ENCODE peak calls at places on chromosomes 7 and 10, in four cellular contexts. One of them, this sample, is unnamed.

GRCh38 chr10:75492151-75492550 is 60.7 kb downstream of the LRMDA start:
- DNase-seq in body of pancreas: no peak
- DNase-seq in foreskin fibroblast: no peak
- DNase-seq in BE2C: no peak
- DNase-seq in this sample: no peak

GRCh38 chr7:54985405-54986360 is 33.1 kb upstream of the EGFR start:
- DNase-seq in body of pancreas: no peak
- DNase-seq in foreskin fibroblast: peak
- DNase-seq in BE2C: no peak
- DNase-seq in this sample: no peak

GRCh38 chr7:68964060-68964459 is 634.2 kb upstream of the AUTS2 start:
- DNase-seq in body of pancreas: no peak
- DNase-seq in foreskin fibroblast: no peak
- DNase-seq in BE2C: no peak
- DNase-seq in this sample: no peak

GRCh38 chr7:105261689-105262088 is 127.0 kb downstream of the SRPK2 start:
- DNase-seq in body of pancreas: no peak
- DNase-seq in foreskin fibroblast: peak
- DNase-seq in BE2C: no peak
- DNase-seq in this sample: no peak

GRCh38 chr10:91105269-91105668 is 115.2 kb upstream of the PCGF5 start:
- DNase-seq in body of pancreas: no peak
- DNase-seq in foreskin fibroblast: no peak
- DNase-seq in BE2C: no peak
- DNase-seq in this sample: no peak

GRCh38 chr7:7190142-7190541 is 7.8 kb downstream of the C1GALT1 start:
- DNase-seq in body of pancreas: no peak
- DNase-seq in foreskin fibroblast: peak
- DNase-seq in BE2C: peak
- DNase-seq in this sample: no peak

GRCh38 chr10:116371737-116372136 is 47.5 kb downstream of the CCDC172 start:
- DNase-seq in body of pancreas: no peak
- DNase-seq in foreskin fibroblast: no peak
- DNase-seq in BE2C: no peak
- DNase-seq in this sample: no peak

GRCh38 chr7:28140964-28141363 is 39.6 kb downstream of the JAZF1 start:
- DNase-seq in body of pancreas: no peak
- DNase-seq in foreskin fibroblast: no peak
- DNase-seq in BE2C: no peak
- DNase-seq in this sample: no peak

GRCh38 chr10:70656489-70656888 is 15.8 kb upstream of the ADAMTS14 start:
- DNase-seq in body of pancreas: no peak
- DNase-seq in foreskin fibroblast: peak
- DNase-seq in BE2C: no peak
- DNase-seq in this sample: peak

GRCh38 chr7:140214075-140214684 is 37.4 kb upstream of the KDM7A start:
- DNase-seq in body of pancreas: peak
- DNase-seq in foreskin fibroblast: no peak
- DNase-seq in BE2C: peak
- DNase-seq in this sample: no peak

GRCh38 chr7:131431289-131431688 is 103.6 kb downstream of the MKLN1 start:
- DNase-seq in body of pancreas: peak
- DNase-seq in foreskin fibroblast: no peak
- DNase-seq in BE2C: peak
- DNase-seq in this sample: no peak

GRCh38 chr10:121154846-121155245 is 303.7 kb downstream of the WDR11 start:
- DNase-seq in body of pancreas: no peak
- DNase-seq in foreskin fibroblast: no peak
- DNase-seq in BE2C: no peak
- DNase-seq in this sample: no peak

GRCh38 chr7:12524794-12525386 is 45.6 kb upstream of the SCIN start:
- DNase-seq in body of pancreas: no peak
- DNase-seq in foreskin fibroblast: peak
- DNase-seq in BE2C: no peak
- DNase-seq in this sample: peak

GRCh38 chr10:131790021-131790420 is 110.8 kb upstream of the PPP2R2D start:
- DNase-seq in body of pancreas: no peak
- DNase-seq in foreskin fibroblast: no peak
- DNase-seq in BE2C: peak
- DNase-seq in this sample: no peak

GRCh38 chr10:70404906-70405824 is 1.2 kb downstream of the EIF4EBP2 start:
- DNase-seq in body of pancreas: peak
- DNase-seq in foreskin fibroblast: peak
- DNase-seq in BE2C: peak
- DNase-seq in this sample: peak

GRCh38 chr10:3747248-3747960 is 37.6 kb downstream of the KLF6 start:
- DNase-seq in body of pancreas: no peak
- DNase-seq in foreskin fibroblast: no peak
- DNase-seq in BE2C: no peak
- DNase-seq in this sample: no peak

GRCh38 chr10:128985036-128985435 is 482.0 kb upstream of the MGMT start:
- DNase-seq in body of pancreas: no peak
- DNase-seq in foreskin fibroblast: no peak
- DNase-seq in BE2C: no peak
- DNase-seq in this sample: no peak

DNA sequence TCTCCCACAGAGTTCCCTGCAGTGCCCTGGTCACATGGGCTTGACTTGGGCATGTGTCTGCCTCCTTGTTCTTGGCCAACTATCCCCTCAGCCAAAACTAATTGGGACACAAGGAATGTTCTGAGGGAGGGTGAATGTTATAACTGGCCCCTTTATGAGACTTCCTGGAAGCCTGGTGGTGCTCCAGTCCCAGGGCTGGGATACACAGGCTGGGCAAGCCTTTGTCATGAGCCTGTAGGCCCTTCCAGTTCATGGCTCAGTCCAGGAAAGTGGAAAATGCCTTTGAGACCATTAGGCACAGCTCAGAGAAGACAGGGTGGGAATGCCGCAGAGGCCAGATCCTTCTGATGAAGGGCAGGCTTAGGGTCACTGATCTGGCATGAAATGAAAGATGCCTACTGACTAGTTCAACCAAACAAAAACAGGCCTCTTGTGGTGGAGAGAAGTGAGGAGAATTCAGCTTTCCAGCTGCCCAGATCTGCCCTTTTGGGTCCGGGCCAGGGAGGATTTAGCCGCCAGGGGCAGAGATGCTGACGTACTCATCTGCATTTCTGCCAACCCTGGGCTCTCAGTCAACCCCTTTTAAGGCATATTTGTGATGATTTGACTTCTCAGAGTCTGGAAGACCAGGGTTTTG is 961.5 kb downstream of the KCNMA1 start:
- DNase-seq in body of pancreas: peak
- DNase-seq in foreskin fibroblast: peak
- DNase-seq in BE2C: peak
- DNase-seq in this sample: no peak
- TF ChIP-seq CTCF in body of pancreas: no peak
- TF ChIP-seq CTCF in foreskin fibroblast: no peak
- TF ChIP-seq CTCF in BE2C: no peak
- TF ChIP-seq CTCF in this sample: no peak

GRCh38 chr10:33067917-33068316 is 109.9 kb upstream of the ITGB1 start:
- DNase-seq in body of pancreas: no peak
- DNase-seq in foreskin fibroblast: no peak
- DNase-seq in BE2C: no peak
- DNase-seq in this sample: no peak

GRCh38 chr10:33064706-33065105 is 106.7 kb upstream of the ITGB1 start:
- DNase-seq in body of pancreas: no peak
- DNase-seq in foreskin fibroblast: no peak
- DNase-seq in BE2C: no peak
- DNase-seq in this sample: no peak

GRCh38 chr10:33065111-33065510 is 107.1 kb upstream of the ITGB1 start:
- DNase-seq in body of pancreas: no peak
- DNase-seq in foreskin fibroblast: no peak
- DNase-seq in BE2C: no peak
- DNase-seq in this sample: no peak

GRCh38 chr10:33067481-33067880 is 109.5 kb upstream of the ITGB1 start:
- DNase-seq in body of pancreas: no peak
- DNase-seq in foreskin fibroblast: no peak
- DNase-seq in BE2C: no peak
- DNase-seq in this sample: no peak

GRCh38 chr10:33066558-33067236 is 108.7 kb upstream of the ITGB1 start:
- DNase-seq in body of pancreas: no peak
- DNase-seq in foreskin fibroblast: peak
- DNase-seq in BE2C: no peak
- DNase-seq in this sample: no peak
- TF ChIP-seq CTCF in body of pancreas: no peak
- TF ChIP-seq CTCF in foreskin fibroblast: peak
- TF ChIP-seq CTCF in BE2C: peak
- TF ChIP-seq CTCF in this sample: no peak

DNA sequence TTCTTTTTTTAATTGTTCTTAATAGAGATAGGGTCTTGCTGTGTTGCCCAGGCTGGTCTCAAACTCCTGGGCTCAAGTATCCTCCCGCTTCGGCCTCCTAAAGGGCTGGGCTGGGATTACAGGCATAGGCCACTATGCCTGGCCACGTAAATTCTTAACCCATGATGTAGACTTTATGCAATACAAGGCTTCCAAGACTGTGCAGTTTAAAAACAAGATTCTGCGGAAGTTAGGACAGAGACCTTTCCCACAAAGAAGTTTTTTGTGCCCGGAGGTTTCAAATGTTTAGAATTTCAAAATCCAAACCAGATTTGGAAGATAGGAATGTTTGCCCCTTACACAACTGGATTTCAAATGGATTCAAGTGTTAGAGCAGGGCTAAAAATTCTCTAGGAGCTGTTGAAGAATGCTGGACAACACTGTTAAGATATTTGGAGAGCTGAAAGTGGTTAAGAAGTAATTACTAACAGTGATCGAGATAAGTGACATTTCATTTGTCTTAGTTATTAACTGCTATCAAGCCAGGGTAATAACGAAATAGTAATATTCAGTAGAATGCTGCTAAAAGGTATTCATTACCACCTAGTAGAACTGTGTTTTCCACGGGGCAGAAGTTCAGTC is 7.4 kb downstream of the APBB1IP start:
- DNase-seq in body of pancreas: no peak
- DNase-seq in foreskin fibroblast: no peak
- DNase-seq in BE2C: no peak
- DNase-seq in this sample: no peak
- TF ChIP-seq CTCF in body of pancreas: no peak
- TF ChIP-seq CTCF in foreskin fibroblast: no peak
- TF ChIP-seq CTCF in BE2C: no peak
- TF ChIP-seq CTCF in this sample: no peak

DNA sequence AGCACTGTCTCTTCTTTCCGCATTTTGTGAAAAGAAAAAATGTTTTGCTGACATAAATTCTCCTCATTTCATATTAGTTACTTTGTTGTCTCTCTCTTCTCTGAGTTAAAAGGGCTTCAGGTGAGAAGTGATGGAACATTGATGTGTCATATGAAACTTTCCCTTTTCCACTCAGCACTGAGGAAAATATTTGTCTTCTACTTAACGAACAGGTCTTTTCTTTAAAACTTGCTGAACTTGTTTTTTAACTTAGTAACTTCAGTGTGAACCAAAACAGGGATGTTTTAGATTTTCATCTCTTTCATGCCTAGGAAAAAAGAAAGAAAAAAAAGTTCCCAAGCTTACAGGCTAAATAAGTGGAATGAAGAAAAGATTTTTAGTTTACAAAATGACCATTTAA is 19.0 kb upstream of the TSPAN12 start:
- DNase-seq in body of pancreas: no peak
- DNase-seq in foreskin fibroblast: no peak
- DNase-seq in BE2C: no peak
- DNase-seq in this sample: no peak
- TF ChIP-seq CTCF in body of pancreas: no peak
- TF ChIP-seq CTCF in foreskin fibroblast: no peak
- TF ChIP-seq CTCF in BE2C: no peak
- TF ChIP-seq CTCF in this sample: no peak

DNA sequence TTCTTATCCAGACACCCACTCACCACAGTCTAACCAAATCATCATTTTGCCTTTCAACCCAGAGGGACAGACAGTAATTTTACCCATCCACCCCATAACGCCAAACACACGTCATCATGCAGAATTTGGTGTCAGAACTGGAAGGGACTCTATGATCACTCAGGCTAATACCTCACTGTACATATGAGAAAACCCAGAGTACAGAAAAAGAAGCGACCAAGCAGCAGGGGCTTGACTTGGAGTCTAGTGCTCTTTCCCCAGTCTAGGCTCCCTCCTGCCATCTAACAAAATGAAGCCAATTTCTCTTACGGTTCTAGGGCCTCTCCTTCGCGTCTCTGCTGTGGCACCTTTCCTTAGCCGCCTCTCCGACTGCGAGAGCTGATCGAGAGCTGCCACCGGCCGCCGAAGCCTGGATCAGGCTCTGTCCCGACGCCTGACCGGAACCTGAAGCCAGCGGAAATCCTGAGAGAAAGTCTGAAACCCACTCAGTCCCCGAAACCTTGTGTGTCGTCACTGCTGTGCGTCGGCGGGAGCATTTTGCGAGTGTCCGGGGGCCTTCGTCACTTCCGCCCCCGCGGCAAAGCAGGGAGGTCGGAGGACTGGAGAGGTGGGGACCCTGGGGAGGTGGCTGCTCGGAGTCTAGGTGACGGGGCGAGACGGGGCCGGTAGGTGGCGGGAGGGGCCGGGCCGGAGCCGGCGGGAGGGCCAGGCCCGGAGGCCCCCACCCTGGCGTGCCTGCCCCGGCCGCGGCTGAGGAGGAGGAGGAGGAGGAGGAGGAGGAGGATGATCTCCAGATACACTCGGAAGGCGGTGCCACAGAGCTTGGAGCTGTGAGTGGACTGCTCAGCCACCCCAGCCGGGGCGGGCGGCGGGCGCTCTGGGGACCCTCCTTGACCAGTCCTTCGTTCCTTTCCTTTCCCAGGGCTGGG is at the start of the genes ECD and FAM149B1:
- DNase-seq in body of pancreas: peak
- DNase-seq in foreskin fibroblast: peak
- DNase-seq in BE2C: peak
- DNase-seq in this sample: peak
- TF ChIP-seq CTCF in body of pancreas: peak
- TF ChIP-seq CTCF in foreskin fibroblast: no peak
- TF ChIP-seq CTCF in BE2C: no peak
- TF ChIP-seq CTCF in this sample: no peak

GRCh38 chr7:137998250-137998649 is 3.6 kb downstream of the CREB3L2 start:
- DNase-seq in body of pancreas: no peak
- DNase-seq in foreskin fibroblast: no peak
- DNase-seq in BE2C: no peak
- DNase-seq in this sample: no peak

GRCh38 chr7:138001529-138002095 is at the start of gene CREB3L2:
- DNase-seq in body of pancreas: peak
- DNase-seq in foreskin fibroblast: no peak
- DNase-seq in BE2C: peak
- DNase-seq in this sample: peak

GRCh38 chr7:138002096-138002827 is 376 bp upstream of the CREB3L2 start:
- DNase-seq in body of pancreas: peak
- DNase-seq in foreskin fibroblast: peak
- DNase-seq in BE2C: peak
- DNase-seq in this sample: peak

GRCh38 chr7:137999496-138000080 is 2.3 kb downstream of the CREB3L2 start:
- DNase-seq in body of pancreas: no peak
- DNase-seq in foreskin fibroblast: no peak
- DNase-seq in BE2C: no peak
- DNase-seq in this sample: no peak

GRCh38 chr7:138000081-138000701 is 1.7 kb downstream of the CREB3L2 start:
- DNase-seq in body of pancreas: peak
- DNase-seq in foreskin fibroblast: peak
- DNase-seq in BE2C: no peak
- DNase-seq in this sample: no peak
- TF ChIP-seq CTCF in body of pancreas: no peak
- TF ChIP-seq CTCF in foreskin fibroblast: no peak
- TF ChIP-seq CTCF in BE2C: peak
- TF ChIP-seq CTCF in this sample: no peak

This sample was measured in GM20000.